ENCODE peak calls at places on chromosomes 16 and 17, in four cellular contexts. One of them, this sample, is unnamed.
A peak's percentile ranks its signal among the peaks of the same experiment; 100 is the strongest.

GRCh38 chr16:82507271-82507670 is 119.5 kb upstream of the CDH13 start:
- DNase-seq in right lobe of liver: no peak
- DNase-seq in neural progenitor cell: no peak
- DNase-seq in CD8-positive, alpha-beta T cell: no peak
- DNase-seq in this sample: no peak

GRCh38 chr17:2954898-2955445 is 108.4 kb downstream of the OR1D5 start:
- DNase-seq in right lobe of liver: no peak
- DNase-seq in CD8-positive, alpha-beta T cell: no peak
- DNase-seq in neural progenitor cell: no peak
- DNase-seq in this sample: no peak

GRCh38 chr17:31067699-31068184 is 27.0 kb upstream of the NF1 start:
- DNase-seq in CD8-positive, alpha-beta T cell: no peak
- DNase-seq in neural progenitor cell: no peak
- DNase-seq in right lobe of liver: no peak
- DNase-seq in this sample: no peak

GRCh38 chr17:36524428-36524876 is 10.2 kb downstream of the MYO19 start:
- DNase-seq in neural progenitor cell: no peak
- DNase-seq in CD8-positive, alpha-beta T cell: peak; percentile 37
- DNase-seq in right lobe of liver: no peak
- DNase-seq in this sample: no peak

GRCh38 chr17:82388223-82388921 is 16.8 kb downstream of the UTS2R start:
- DNase-seq in neural progenitor cell: peak; percentile 39
- DNase-seq in right lobe of liver: peak; percentile 81
- DNase-seq in CD8-positive, alpha-beta T cell: no peak
- DNase-seq in this sample: no peak

GRCh38 chr17:65978881-65979280 is 213.1 kb downstream of the CEP112 start:
- DNase-seq in CD8-positive, alpha-beta T cell: no peak
- DNase-seq in right lobe of liver: no peak
- DNase-seq in neural progenitor cell: peak; percentile 20
- DNase-seq in this sample: no peak

GRCh38 chr17:4833941-4834501 is 881 bp downstream of the MINK1 start:
- DNase-seq in right lobe of liver: no peak
- DNase-seq in CD8-positive, alpha-beta T cell: no peak
- DNase-seq in neural progenitor cell: peak; percentile 15
- DNase-seq in this sample: no peak

GRCh38 chr17:81593105-81593871 is 41.1 kb upstream of the FAAP100 start:
- DNase-seq in right lobe of liver: no peak
- DNase-seq in neural progenitor cell: no peak
- DNase-seq in CD8-positive, alpha-beta T cell: no peak
- DNase-seq in this sample: no peak

GRCh38 chr17:64694207-64694606 is 32.1 kb upstream of the SMURF2 start:
- DNase-seq in neural progenitor cell: no peak
- DNase-seq in right lobe of liver: peak; percentile 78
- DNase-seq in CD8-positive, alpha-beta T cell: no peak
- DNase-seq in this sample: peak; percentile 79

DNA sequence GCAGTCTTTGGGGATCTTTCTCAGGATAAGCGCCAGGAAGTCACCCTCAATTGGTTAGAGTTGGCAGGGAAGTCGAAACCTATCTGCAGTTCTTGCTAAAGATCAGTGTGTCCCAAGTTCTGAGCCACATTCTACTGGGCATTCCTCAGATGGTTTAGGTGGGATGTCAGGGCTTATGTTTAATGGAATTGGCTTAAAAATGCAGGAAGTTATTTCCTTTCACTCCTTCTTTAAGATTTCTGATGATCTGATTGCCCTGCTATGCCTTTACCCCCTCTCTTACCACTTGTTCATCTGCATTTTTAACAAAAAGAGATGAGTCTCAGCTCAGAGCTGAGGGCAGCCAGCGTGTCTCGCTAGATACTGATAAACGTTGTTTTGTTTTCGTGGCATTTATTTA is 30.8 kb downstream of the FOXL1 start:
- DNase-seq in CD8-positive, alpha-beta T cell: no peak
- DNase-seq in right lobe of liver: no peak
- DNase-seq in neural progenitor cell: no peak
- DNase-seq in this sample: no peak
- H3K27me3 ChIP-seq in CD8-positive, alpha-beta T cell: no peaks in the 10 kb centered on the region
- H3K27me3 ChIP-seq in right lobe of liver: no peaks in the 10 kb centered on the region
- H3K27me3 ChIP-seq in neural progenitor cell: no peaks in the 10 kb centered on the region
- H3K27me3 ChIP-seq in this sample: no peaks in the 10 kb centered on the region

GRCh38 chr16:10751291-10751697 is 7.7 kb downstream of the NUBP1 start:
- DNase-seq in neural progenitor cell: peak; percentile 14
- DNase-seq in right lobe of liver: no peak
- DNase-seq in CD8-positive, alpha-beta T cell: no peak
- DNase-seq in this sample: no peak
- TF ChIP-seq CTCF in neural progenitor cell: no peak
- TF ChIP-seq CTCF in right lobe of liver: no peak
- TF ChIP-seq CTCF in CD8-positive, alpha-beta T cell: no peak
- TF ChIP-seq CTCF in this sample: no peak

GRCh38 chr16:66653581-66654350 is 42.8 kb downstream of the CMTM4 start:
- DNase-seq in CD8-positive, alpha-beta T cell: no peak
- DNase-seq in neural progenitor cell: no peak
- DNase-seq in right lobe of liver: no peak
- DNase-seq in this sample: no peak
- H3K4me1 ChIP-seq in CD8-positive, alpha-beta T cell: peaks cover 9% of the 10 kb centered on the region
- H3K4me1 ChIP-seq in neural progenitor cell: peaks cover 15% of the 10 kb centered on the region
- H3K4me1 ChIP-seq in right lobe of liver: peaks cover 4% of the 10 kb centered on the region
- H3K4me1 ChIP-seq in this sample: no peaks in the 10 kb centered on the region

DNA sequence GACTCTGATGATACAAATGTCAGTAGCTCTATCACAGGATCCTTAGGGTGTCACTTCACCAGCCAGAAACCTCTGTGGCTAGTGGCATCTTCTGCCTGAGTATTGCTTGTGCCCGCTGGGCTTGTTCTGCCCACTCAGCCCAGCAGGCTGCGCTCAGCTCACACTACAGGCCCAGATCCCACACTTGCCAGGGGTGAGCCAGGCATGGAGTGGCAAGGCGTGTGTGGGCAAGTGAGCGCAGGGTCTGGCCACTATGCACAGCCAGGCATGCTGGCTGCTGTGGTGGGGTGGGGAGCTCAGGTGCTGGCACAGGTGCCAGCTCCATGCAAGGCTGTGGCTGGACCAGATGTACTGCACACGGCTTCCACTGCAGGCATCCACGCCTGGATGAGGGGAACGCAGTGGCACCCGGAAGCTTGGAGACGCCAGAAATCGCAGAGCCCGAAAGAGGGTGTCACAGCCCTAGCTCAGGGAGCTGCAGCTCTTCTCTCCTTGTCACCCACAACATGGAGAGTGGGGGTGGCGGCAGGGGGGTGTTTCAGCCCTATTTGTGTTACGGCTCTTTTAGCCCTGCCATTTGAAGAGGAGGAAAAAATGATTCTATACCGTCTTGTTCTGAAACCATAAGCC is 10.2 kb downstream of the CFAP97D1 start:
- DNase-seq in right lobe of liver: no peak
- DNase-seq in CD8-positive, alpha-beta T cell: no peak
- DNase-seq in neural progenitor cell: no peak
- DNase-seq in this sample: no peak
- H3K27me3 ChIP-seq in right lobe of liver: no peaks in the 10 kb centered on the region
- H3K27me3 ChIP-seq in CD8-positive, alpha-beta T cell: no peaks in the 10 kb centered on the region
- H3K27me3 ChIP-seq in neural progenitor cell: no peaks in the 10 kb centered on the region
- H3K27me3 ChIP-seq in this sample: peaks cover 2% of the 10 kb centered on the region

GRCh38 chr16:2087426-2088191 is 39.8 kb downstream of the TSC2 start:
- DNase-seq in neural progenitor cell: no peak
- DNase-seq in CD8-positive, alpha-beta T cell: no peak
- DNase-seq in right lobe of liver: peak; percentile 90
- DNase-seq in this sample: no peak

GRCh38 chr16:2085669-2086068 is 37.9 kb downstream of the TSC2 start:
- DNase-seq in neural progenitor cell: no peak
- DNase-seq in right lobe of liver: no peak
- DNase-seq in CD8-positive, alpha-beta T cell: no peak
- DNase-seq in this sample: no peak

GRCh38 chr16:2086136-2086742 is 38.5 kb downstream of the TSC2 start:
- DNase-seq in right lobe of liver: peak; percentile 95
- DNase-seq in neural progenitor cell: no peak
- DNase-seq in CD8-positive, alpha-beta T cell: no peak
- DNase-seq in this sample: no peak

GRCh38 chr16:2088192-2088631 is 40.4 kb downstream of the TSC2 start:
- DNase-seq in CD8-positive, alpha-beta T cell: no peak
- DNase-seq in neural progenitor cell: no peak
- DNase-seq in right lobe of liver: no peak
- DNase-seq in this sample: no peak

DNA sequence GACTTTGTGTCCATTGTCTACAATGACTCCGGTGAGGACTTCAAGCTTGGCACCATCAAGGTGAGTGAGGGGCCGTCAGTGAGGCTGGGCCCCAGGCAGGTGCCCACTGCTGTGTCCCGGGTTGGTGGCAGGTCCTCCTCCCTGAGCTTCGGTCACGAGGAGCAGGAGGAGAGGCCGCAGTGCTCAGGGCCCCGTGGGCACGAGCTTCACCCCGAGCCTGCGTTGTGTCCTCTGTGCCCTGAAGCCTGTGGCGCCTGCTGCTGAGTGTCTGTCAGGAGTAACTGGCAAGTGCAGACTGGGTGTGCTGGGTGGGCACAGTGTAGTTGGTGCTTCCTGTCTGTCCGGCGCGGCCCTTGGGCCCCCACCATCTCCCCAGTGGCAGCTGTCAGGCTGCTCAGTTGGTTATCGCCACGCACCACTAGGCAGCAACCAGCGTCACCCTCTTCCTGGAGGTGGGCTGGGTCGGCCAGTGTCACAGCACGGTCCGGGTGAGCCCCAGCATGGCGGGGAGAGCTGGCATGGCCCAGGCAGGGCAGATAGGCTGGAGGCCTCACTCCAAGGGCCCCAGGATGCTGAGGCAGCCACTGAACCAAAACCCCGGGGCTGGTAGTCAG is 39.1 kb downstream of the TSC2 start:
- DNase-seq in neural progenitor cell: no peak
- DNase-seq in right lobe of liver: no peak
- DNase-seq in CD8-positive, alpha-beta T cell: no peak
- DNase-seq in this sample: no peak
- TF ChIP-seq CTCF in neural progenitor cell: no peak
- TF ChIP-seq CTCF in right lobe of liver: no peak
- TF ChIP-seq CTCF in CD8-positive, alpha-beta T cell: no peak
- TF ChIP-seq CTCF in this sample: no peak

GRCh38 chr16:11871193-11871592 is 19.9 kb upstream of the RSL1D1 start:
- DNase-seq in neural progenitor cell: peak; percentile 46
- DNase-seq in CD8-positive, alpha-beta T cell: no peak
- DNase-seq in right lobe of liver: no peak
- DNase-seq in this sample: no peak
- H3K4me1 ChIP-seq in neural progenitor cell: no peaks in the 10 kb centered on the region
- H3K4me1 ChIP-seq in CD8-positive, alpha-beta T cell: no peaks in the 10 kb centered on the region
- H3K4me1 ChIP-seq in right lobe of liver: no peaks in the 10 kb centered on the region
- H3K4me1 ChIP-seq in this sample: peaks cover 15% of the 10 kb centered on the region

GRCh38 chr16:28499854-28500253 is 5.4 kb downstream of the APOBR start:
- DNase-seq in right lobe of liver: no peak
- DNase-seq in CD8-positive, alpha-beta T cell: no peak
- DNase-seq in neural progenitor cell: no peak
- DNase-seq in this sample: no peak

GRCh38 chr16:28502290-28502689 is 4.3 kb downstream of the IL27 start:
- DNase-seq in CD8-positive, alpha-beta T cell: no peak
- DNase-seq in right lobe of liver: no peak
- DNase-seq in neural progenitor cell: no peak
- DNase-seq in this sample: no peak

GRCh38 chr16:28503470-28504259 is 3.0 kb downstream of the IL27 start:
- DNase-seq in CD8-positive, alpha-beta T cell: no peak
- DNase-seq in neural progenitor cell: no peak
- DNase-seq in right lobe of liver: no peak
- DNase-seq in this sample: no peak

GRCh38 chr16:28498666-28499065 is 4.2 kb downstream of the APOBR start:
- DNase-seq in right lobe of liver: no peak
- DNase-seq in neural progenitor cell: no peak
- DNase-seq in CD8-positive, alpha-beta T cell: no peak
- DNase-seq in this sample: no peak

DNA sequence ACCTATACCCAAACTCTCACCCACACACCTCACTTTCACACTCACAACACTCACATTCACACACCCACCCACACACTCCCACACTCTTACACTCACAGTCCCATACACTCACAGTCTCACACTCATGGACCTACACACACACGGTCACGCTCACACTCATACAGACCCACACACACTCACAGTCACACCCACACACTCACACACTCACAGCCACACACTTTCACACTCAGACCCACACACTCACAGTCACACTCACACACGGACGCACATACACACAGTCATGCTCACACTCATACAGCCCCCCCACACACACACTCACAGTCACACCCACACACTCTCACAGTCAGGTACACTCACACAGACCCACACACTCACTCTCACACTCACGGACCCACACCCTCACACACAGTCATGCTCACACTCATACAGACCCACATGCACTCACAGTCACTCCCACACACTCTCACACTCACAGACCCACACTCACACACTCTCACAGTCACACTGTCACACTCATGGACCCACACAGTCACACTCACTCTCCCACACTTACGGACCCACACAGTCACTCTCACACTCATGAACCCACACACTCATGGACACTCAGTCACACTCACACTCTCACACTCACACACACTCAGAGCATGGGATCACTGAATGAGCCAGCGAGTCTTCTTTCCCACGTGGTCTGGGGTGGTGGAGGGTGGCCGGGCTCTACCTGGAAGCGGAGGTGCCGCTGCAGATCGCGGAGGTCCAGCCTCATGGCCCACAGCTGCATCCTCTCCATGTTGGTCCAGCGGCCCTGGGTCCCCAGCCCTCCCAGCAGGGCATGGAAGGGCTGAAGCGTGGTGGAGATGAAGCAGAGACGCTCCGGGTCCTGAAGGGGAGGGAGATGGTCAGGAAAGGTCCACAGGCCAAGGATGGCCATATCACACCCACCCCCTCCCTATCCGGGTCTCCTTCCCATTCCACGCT is 5.1 kb downstream of the IL27 start:
- DNase-seq in CD8-positive, alpha-beta T cell: no peak
- DNase-seq in neural progenitor cell: no peak
- DNase-seq in right lobe of liver: no peak
- DNase-seq in this sample: no peak
- H3K27me3 ChIP-seq in CD8-positive, alpha-beta T cell: no peaks in the 10 kb centered on the region
- H3K27me3 ChIP-seq in neural progenitor cell: no peaks in the 10 kb centered on the region
- H3K27me3 ChIP-seq in right lobe of liver: no peaks in the 10 kb centered on the region
- H3K27me3 ChIP-seq in this sample: no peaks in the 10 kb centered on the region

This sample was measured in tibial artery.